ENCODE peak calls at places on chromosome 9, in eight cellular contexts. One of them, this sample, is unnamed.

GRCh38 chr9:8799231-8800014 is 999.8 kb upstream of the DMAC1 start:
- DNase-seq in NCI-H2029 treated with DMSO at 0.1 percent for 48 hours: no peak
- DNase-seq in left lung: no peak
- DNase-seq in ELF-1: peak
- DNase-seq in transverse colon: no peak
- DNase-seq in stimulated activated effector memory CD8-positive, alpha-beta T cell treated with anti-CD3 and anti-CD28 coated beads, Interleukin-12 subunit alpha, Interleukin-12 subunit beta, amount 100 ng/mL, for 72 hours: no peak
- DNase-seq in NAMALWA: no peak
- DNase-seq in right atrium auricular region: no peak
- DNase-seq in this sample: no peak

GRCh38 chr9:130692365-130692764 is 1.2 kb upstream of the EXOSC2 start:
- DNase-seq in NAMALWA: no peak
- DNase-seq in NCI-H2029 treated with DMSO at 0.1 percent for 48 hours: no peak
- DNase-seq in transverse colon: no peak
- DNase-seq in right atrium auricular region: no peak
- DNase-seq in left lung: no peak
- DNase-seq in ELF-1: peak
- DNase-seq in stimulated activated effector memory CD8-positive, alpha-beta T cell treated with anti-CD3 and anti-CD28 coated beads, Interleukin-12 subunit alpha, Interleukin-12 subunit beta, amount 100 ng/mL, for 72 hours: no peak
- DNase-seq in this sample: peak

GRCh38 chr9:113380869-113381378 is 4.1 kb upstream of the HDHD3 start:
- DNase-seq in stimulated activated effector memory CD8-positive, alpha-beta T cell treated with anti-CD3 and anti-CD28 coated beads, Interleukin-12 subunit alpha, Interleukin-12 subunit beta, amount 100 ng/mL, for 72 hours: no peak
- DNase-seq in ELF-1: no peak
- DNase-seq in NAMALWA: no peak
- DNase-seq in right atrium auricular region: no peak
- DNase-seq in left lung: no peak
- DNase-seq in transverse colon: peak
- DNase-seq in NCI-H2029 treated with DMSO at 0.1 percent for 48 hours: no peak
- DNase-seq in this sample: no peak

GRCh38 chr9:132032584-132032945 is 47.1 kb downstream of the MED27 start:
- DNase-seq in ELF-1: peak
- DNase-seq in right atrium auricular region: no peak
- DNase-seq in stimulated activated effector memory CD8-positive, alpha-beta T cell treated with anti-CD3 and anti-CD28 coated beads, Interleukin-12 subunit alpha, Interleukin-12 subunit beta, amount 100 ng/mL, for 72 hours: no peak
- DNase-seq in transverse colon: no peak
- DNase-seq in NAMALWA: no peak
- DNase-seq in NCI-H2029 treated with DMSO at 0.1 percent for 48 hours: peak
- DNase-seq in left lung: peak
- DNase-seq in this sample: no peak

GRCh38 chr9:135896205-135896604 is 11.1 kb downstream of the CAMSAP1 start:
- DNase-seq in NCI-H2029 treated with DMSO at 0.1 percent for 48 hours: no peak
- DNase-seq in transverse colon: no peak
- DNase-seq in ELF-1: no peak
- DNase-seq in right atrium auricular region: no peak
- DNase-seq in stimulated activated effector memory CD8-positive, alpha-beta T cell treated with anti-CD3 and anti-CD28 coated beads, Interleukin-12 subunit alpha, Interleukin-12 subunit beta, amount 100 ng/mL, for 72 hours: no peak
- DNase-seq in NAMALWA: no peak
- DNase-seq in left lung: no peak
- DNase-seq in this sample: no peak

GRCh38 chr9:107919263-107919662 is 429.7 kb upstream of the KLF4 start:
- DNase-seq in NCI-H2029 treated with DMSO at 0.1 percent for 48 hours: no peak
- DNase-seq in ELF-1: no peak
- DNase-seq in left lung: no peak
- DNase-seq in stimulated activated effector memory CD8-positive, alpha-beta T cell treated with anti-CD3 and anti-CD28 coated beads, Interleukin-12 subunit alpha, Interleukin-12 subunit beta, amount 100 ng/mL, for 72 hours: no peak
- DNase-seq in transverse colon: no peak
- DNase-seq in NAMALWA: no peak
- DNase-seq in right atrium auricular region: no peak
- DNase-seq in this sample: no peak

GRCh38 chr9:102069969-102070368 is 331.5 kb upstream of the GRIN3A start:
- DNase-seq in NAMALWA: no peak
- DNase-seq in right atrium auricular region: no peak
- DNase-seq in NCI-H2029 treated with DMSO at 0.1 percent for 48 hours: no peak
- DNase-seq in transverse colon: no peak
- DNase-seq in left lung: no peak
- DNase-seq in ELF-1: no peak
- DNase-seq in stimulated activated effector memory CD8-positive, alpha-beta T cell treated with anti-CD3 and anti-CD28 coated beads, Interleukin-12 subunit alpha, Interleukin-12 subunit beta, amount 100 ng/mL, for 72 hours: no peak
- DNase-seq in this sample: no peak

GRCh38 chr9:22446589-22446949 is at the start of gene DMRTA1:
- DNase-seq in stimulated activated effector memory CD8-positive, alpha-beta T cell treated with anti-CD3 and anti-CD28 coated beads, Interleukin-12 subunit alpha, Interleukin-12 subunit beta, amount 100 ng/mL, for 72 hours: no peak
- DNase-seq in right atrium auricular region: peak
- DNase-seq in NAMALWA: no peak
- DNase-seq in NCI-H2029 treated with DMSO at 0.1 percent for 48 hours: peak
- DNase-seq in left lung: peak
- DNase-seq in ELF-1: peak
- DNase-seq in transverse colon: peak
- DNase-seq in this sample: peak

GRCh38 chr9:133732351-133733073 is 5.6 kb downstream of the SARDH start:
- DNase-seq in stimulated activated effector memory CD8-positive, alpha-beta T cell treated with anti-CD3 and anti-CD28 coated beads, Interleukin-12 subunit alpha, Interleukin-12 subunit beta, amount 100 ng/mL, for 72 hours: no peak
- DNase-seq in right atrium auricular region: no peak
- DNase-seq in NCI-H2029 treated with DMSO at 0.1 percent for 48 hours: no peak
- DNase-seq in left lung: no peak
- DNase-seq in NAMALWA: no peak
- DNase-seq in ELF-1: no peak
- DNase-seq in transverse colon: no peak
- DNase-seq in this sample: no peak

GRCh38 chr9:78781681-78782080 is 484.8 kb downstream of the PSAT1 start:
- DNase-seq in left lung: no peak
- DNase-seq in NCI-H2029 treated with DMSO at 0.1 percent for 48 hours: no peak
- DNase-seq in stimulated activated effector memory CD8-positive, alpha-beta T cell treated with anti-CD3 and anti-CD28 coated beads, Interleukin-12 subunit alpha, Interleukin-12 subunit beta, amount 100 ng/mL, for 72 hours: no peak
- DNase-seq in transverse colon: no peak
- DNase-seq in ELF-1: no peak
- DNase-seq in right atrium auricular region: no peak
- DNase-seq in NAMALWA: no peak
- DNase-seq in this sample: no peak

GRCh38 chr9:124652203-124652992 is 118.7 kb downstream of the NR6A1 start:
- DNase-seq in NCI-H2029 treated with DMSO at 0.1 percent for 48 hours: no peak
- DNase-seq in stimulated activated effector memory CD8-positive, alpha-beta T cell treated with anti-CD3 and anti-CD28 coated beads, Interleukin-12 subunit alpha, Interleukin-12 subunit beta, amount 100 ng/mL, for 72 hours: no peak
- DNase-seq in transverse colon: no peak
- DNase-seq in left lung: peak
- DNase-seq in NAMALWA: no peak
- DNase-seq in right atrium auricular region: no peak
- DNase-seq in ELF-1: peak
- DNase-seq in this sample: no peak

GRCh38 chr9:100104314-100104713 is 5.3 kb downstream of the INVS start:
- DNase-seq in right atrium auricular region: no peak
- DNase-seq in left lung: no peak
- DNase-seq in stimulated activated effector memory CD8-positive, alpha-beta T cell treated with anti-CD3 and anti-CD28 coated beads, Interleukin-12 subunit alpha, Interleukin-12 subunit beta, amount 100 ng/mL, for 72 hours: no peak
- DNase-seq in NAMALWA: no peak
- DNase-seq in ELF-1: no peak
- DNase-seq in NCI-H2029 treated with DMSO at 0.1 percent for 48 hours: no peak
- DNase-seq in transverse colon: no peak
- DNase-seq in this sample: no peak

GRCh38 chr9:18893051-18893450 is 140.0 kb downstream of the SAXO1 start:
- DNase-seq in transverse colon: no peak
- DNase-seq in NCI-H2029 treated with DMSO at 0.1 percent for 48 hours: no peak
- DNase-seq in right atrium auricular region: no peak
- DNase-seq in ELF-1: no peak
- DNase-seq in stimulated activated effector memory CD8-positive, alpha-beta T cell treated with anti-CD3 and anti-CD28 coated beads, Interleukin-12 subunit alpha, Interleukin-12 subunit beta, amount 100 ng/mL, for 72 hours: no peak
- DNase-seq in left lung: no peak
- DNase-seq in NAMALWA: no peak
- DNase-seq in this sample: no peak